ENCODE peak calls at places on chromosomes 12 and 14, in eight cellular contexts. R, Q, E, B, J, I, D and W are unnamed samples.

GRCh38 chr12:113683566-113683965 is 211.9 kb upstream of the LHX5 start:
- DNase-seq in B (no peak), E (no peak), Q (no peak), J (no peak), I (no peak), D (no peak), R (peak; percentile 44), W (no peak)

GRCh38 chr12:52207895-52208294 is 16.1 kb upstream of the KRT80 start:
- DNase-seq in I (peak; percentile 57), E (peak; percentile 75), B (no peak), J (no peak), R (peak; percentile 55), D (no peak), Q (peak; percentile 45), W (no peak)

GRCh38 chr14:53912121-53912520 is 44.5 kb downstream of the BMP4 start:
- DNase-seq in D (no peak), B (no peak), J (no peak), R (no peak), E (no peak), Q (no peak), I (no peak), W (no peak)

GRCh38 chr12:121711925-121712461 is 559 bp upstream of the TMEM120B start:
- DNase-seq in R (no peak), J (no peak), D (no peak), B (no peak), I (no peak), Q (no peak), E (peak; percentile 28), W (peak; percentile 44)

GRCh38 chr12:70822431-70822830 is 98.1 kb downstream of the PTPRR start:
- DNase-seq in J (no peak), I (no peak), Q (no peak), B (no peak), E (no peak), D (no peak), R (no peak), W (no peak)

GRCh38 chr12:4506430-4506829 is 32.3 kb upstream of the RAD51AP1 start:
- DNase-seq in I (no peak), E (no peak), B (no peak), Q (no peak), J (no peak), R (no peak), D (no peak), W (no peak)

GRCh38 chr12:132227782-132228417 is 83.6 kb downstream of the NOC4L start:
- DNase-seq in R (no peak), E (no peak), B (no peak), I (no peak), D (no peak), J (no peak), Q (no peak), W (no peak)

GRCh38 chr14:68631691-68632590 is 160.9 kb downstream of the ZFP36L1 start:
- DNase-seq in R (peak; percentile 31), B (no peak), I (no peak), E (no peak), J (no peak), Q (no peak), D (no peak), W (peak; percentile 26)

GRCh38 chr14:97021571-97022171 is 224.5 kb downstream of the VRK1 start:
- DNase-seq in R (peak; percentile 61), D (no peak), B (no peak), J (peak; percentile 18), I (no peak), Q (no peak), E (no peak), W (no peak)

GRCh38 chr14:60643443-60644402 is 5.6 kb downstream of the SIX1 start:
- DNase-seq in D (no peak), I (peak; percentile 68), B (no peak), Q (no peak), J (no peak), R (peak; percentile 79), E (no peak), W (no peak)

GRCh38 chr12:40946612-40947194 is 241.4 kb upstream of the PDZRN4 start:
- DNase-seq in D (no peak), E (peak; percentile 57), Q (no peak), I (no peak), R (no peak), J (peak; percentile 22), B (no peak), W (no peak)

GRCh38 chr12:128025856-128026255 is 241.1 kb upstream of the TMEM132C start:
- DNase-seq in R (peak; percentile 59), D (no peak), I (no peak), E (no peak), Q (peak; percentile 59), B (no peak), J (no peak), W (no peak)

GRCh38 chr14:57390806-57391562 is 598 bp downstream of the NAA30 start:
- DNase-seq in D (peak; percentile 53), R (peak; percentile 80), I (peak; percentile 36), Q (peak; percentile 72), J (no peak), E (no peak), B (no peak), W (peak; percentile 60)

GRCh38 chr14:74515891-74516412 is 22.4 kb downstream of the ISCA2 start:
- DNase-seq in Q (peak; percentile 16), J (no peak), I (no peak), D (no peak), R (no peak), E (no peak), B (no peak), W (no peak)

GRCh38 chr14:68359862-68360552 is 432.9 kb downstream of the ZFP36L1 start:
- DNase-seq in I (peak; percentile 58), R (no peak), D (no peak), Q (peak; percentile 85), B (no peak), J (peak; percentile 37), E (peak; percentile 53), W (no peak)

GRCh38 chr14:26839481-26839880 is 241.6 kb upstream of the NOVA1 start:
- DNase-seq in J (no peak), R (no peak), B (no peak), Q (no peak), E (peak; percentile 59), D (no peak), I (no peak), W (no peak)
- TF ChIP-seq CTCF in J (no peak), R (no peak), B (no peak), Q (no peak), E (no peak), D (no peak), I (no peak), W (no peak)

GRCh38 chr14:89241934-89242670 is 174.9 kb downstream of the FOXN3 start:
- DNase-seq in B (no peak), Q (no peak), E (no peak), I (no peak), J (no peak), R (no peak), D (no peak), W (no peak)
- TF ChIP-seq CTCF in B (no peak), Q (no peak), E (no peak), I (no peak), J (no peak), R (peak; percentile 20), D (no peak), W (no peak)

GRCh38 chr14:77708749-77709148 is 846 bp downstream of the SLIRP start:
- DNase-seq in R (no peak), D (no peak), Q (no peak), E (no peak), J (no peak), I (no peak), B (no peak), W (no peak)

GRCh38 chr14:77710364-77710763 is 2.5 kb downstream of the SLIRP start:
- DNase-seq in R (no peak), E (no peak), I (no peak), B (no peak), D (no peak), Q (no peak), J (no peak), W (no peak)

GRCh38 chr14:77709412-77709811 is 1.5 kb downstream of the SLIRP start:
- DNase-seq in R (no peak), I (no peak), E (no peak), Q (no peak), J (no peak), D (no peak), B (no peak), W (no peak)

GRCh38 chr14:77707724-77708408 is at the start of the genes ALKBH1 and SLIRP:
- DNase-seq in E (peak; percentile 78), Q (peak; percentile 90), I (peak; percentile 90), B (peak; percentile 26), D (peak; percentile 73), J (peak; percentile 59), R (peak; percentile 92), W (peak; percentile 49)

DNA sequence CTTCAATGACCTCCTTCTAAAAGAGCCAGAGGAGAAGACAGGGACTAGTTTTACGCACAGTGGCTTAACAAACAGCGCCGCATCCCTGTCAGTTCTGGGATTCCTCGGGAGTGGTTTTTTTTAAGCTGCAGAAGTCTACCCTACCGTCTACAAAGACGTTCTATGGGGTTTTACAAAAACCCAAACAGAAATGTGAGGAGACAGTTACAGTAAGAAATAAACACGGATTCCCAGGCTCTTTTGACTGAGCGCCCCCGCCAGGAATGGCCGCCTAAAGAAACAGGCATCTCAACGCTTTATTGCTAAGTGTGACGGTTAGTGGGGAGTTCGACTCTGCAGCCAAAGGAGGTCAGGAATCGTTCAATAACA is 484 bp downstream of the ALKBH1 start:
- DNase-seq in D (no peak), I (no peak), J (no peak), R (peak; percentile 63), E (peak; percentile 41), Q (peak; percentile 58), B (no peak), W (peak; percentile 44)
- TF ChIP-seq CTCF in D (no peak), I (no peak), J (peak; percentile 31), R (peak; percentile 47), E (peak; percentile 40), Q (no peak), B (peak; percentile 37), W (no peak)

GRCh38 chr14:76426161-76426696 is 50.3 kb downstream of the ESRRB start:
- DNase-seq in J (peak; percentile 18), I (no peak), E (no peak), Q (no peak), R (no peak), D (no peak), B (no peak), W (no peak)

GRCh38 chr14:76421662-76422061 is 45.7 kb downstream of the ESRRB start:
- DNase-seq in J (no peak), B (no peak), R (no peak), D (no peak), I (no peak), E (no peak), Q (no peak), W (no peak)

GRCh38 chr14:76423534-76423933 is 47.6 kb downstream of the ESRRB start:
- DNase-seq in I (no peak), Q (no peak), J (no peak), B (no peak), R (peak; percentile 34), D (no peak), E (no peak), W (no peak)

GRCh38 chr14:76422662-76423061 is 46.7 kb downstream of the ESRRB start:
- DNase-seq in R (no peak), B (no peak), Q (no peak), I (no peak), J (no peak), E (no peak), D (no peak), W (no peak)

DNA sequence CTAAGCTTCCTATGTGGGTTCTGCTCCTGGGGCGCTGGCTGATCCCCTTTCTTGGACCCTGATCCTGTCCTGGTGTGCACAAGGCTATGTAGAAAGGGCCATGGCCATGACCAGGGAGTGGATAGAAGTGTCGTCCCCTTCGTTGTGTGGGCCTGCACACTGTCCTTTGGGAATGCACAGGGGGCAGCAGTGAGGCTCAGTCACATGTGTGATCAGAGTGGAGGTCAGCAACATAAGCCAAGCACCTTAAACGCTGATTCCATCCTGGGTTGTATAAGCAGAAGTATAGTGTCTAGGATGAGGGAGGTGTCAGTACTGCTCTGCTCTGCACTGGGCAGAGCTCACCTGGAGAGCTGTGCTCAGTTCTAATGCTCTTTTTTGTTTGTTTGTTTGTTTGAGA is 48.4 kb downstream of the ESRRB start:
- DNase-seq in D (no peak), E (no peak), R (no peak), B (no peak), I (no peak), J (no peak), Q (no peak), W (no peak)
- TF ChIP-seq CTCF in D (no peak), E (no peak), R (peak; percentile 63), B (no peak), I (no peak), J (no peak), Q (no peak), W (no peak)